ENCODE peak calls at places on chromosomes 7 and 10, in six cellular contexts. G is HFFc6, B is epithelial cell of esophagus, T is stomach, L is GM06990, E is B cell. D is an unnamed sample.

GRCh38 chr10:119370972-119371703 is 163.8 kb downstream of the GRK5 start:
- DNase-seq in G (peak), B (peak), T (no peak), L (no peak), E (no peak), D (no peak)

GRCh38 chr7:108012499-108013430 is 9.8 kb upstream of the LAMB1 start:
- DNase-seq in G (no peak), B (peak), T (no peak), L (no peak), E (no peak), D (no peak)

GRCh38 chr7:4792537-4793126 is 17.2 kb downstream of the AP5Z1 start:
- DNase-seq in G (no peak), B (no peak), T (no peak), L (no peak), E (no peak), D (no peak)

GRCh38 chr7:110168010-110168409 is 922.9 kb upstream of the LRRN3 start:
- DNase-seq in G (no peak), B (no peak), T (no peak), L (no peak), E (no peak), D (no peak)

GRCh38 chr10:122342293-122343134 is 32.0 kb upstream of the PLEKHA1 start:
- DNase-seq in G (peak), B (peak), T (no peak), L (no peak), E (peak), D (peak)

GRCh38 chr7:53675835-53676234 is 640.4 kb downstream of the POM121L12 start:
- DNase-seq in G (no peak), B (no peak), T (no peak), L (no peak), E (no peak), D (no peak)

GRCh38 chr7:55246181-55246580 is 119.0 kb upstream of the LANCL2 start:
- DNase-seq in G (no peak), B (peak), T (no peak), L (no peak), E (no peak), D (no peak)

GRCh38 chr7:142571581-142571980 is 177.7 kb upstream of the PRSS1 start:
- DNase-seq in G (no peak), B (no peak), T (no peak), L (no peak), E (no peak), D (no peak)

GRCh38 chr7:122070062-122070461 is 74.0 kb downstream of the AASS start:
- DNase-seq in G (no peak), B (no peak), T (no peak), L (no peak), E (no peak), D (no peak)

GRCh38 chr10:44966816-44967509 is 7.4 kb downstream of the RASSF4 start:
- DNase-seq in G (no peak), B (no peak), T (no peak), L (no peak), E (no peak), D (no peak)

GRCh38 chr10:78688945-78689935 is 379.5 kb upstream of the ZMIZ1 start:
- DNase-seq in G (no peak), B (no peak), T (no peak), L (no peak), E (no peak), D (no peak)

GRCh38 chr7:139808401-139808800 is 20.7 kb upstream of the TBXAS1 start:
- DNase-seq in G (no peak), B (peak), T (no peak), L (no peak), E (no peak), D (no peak)

GRCh38 chr7:106075937-106076336 is 36.2 kb downstream of the SYPL1 start:
- DNase-seq in G (no peak), B (no peak), T (no peak), L (no peak), E (peak), D (no peak)

GRCh38 chr7:81004098-81004497 is 85.2 kb upstream of the SEMA3C start:
- DNase-seq in G (peak), B (peak), T (no peak), L (no peak), E (no peak), D (no peak)

GRCh38 chr7:50363327-50364060 is 59.0 kb downstream of the IKZF1 start:
- DNase-seq in G (no peak), B (no peak), T (no peak), L (no peak), E (no peak), D (no peak)

GRCh38 chr7:136566491-136566890 is 302.0 kb upstream of the CHRM2 start:
- DNase-seq in G (no peak), B (no peak), T (no peak), L (no peak), E (no peak), D (no peak)

GRCh38 chr7:120842131-120842621 is 15.8 kb downstream of the TSPAN12 start:
- DNase-seq in G (no peak), B (peak), T (peak), L (no peak), E (no peak), D (no peak)

GRCh38 chr7:19116121-19117080 is 1.0 kb downstream of the TWIST1 start:
- DNase-seq in G (no peak), B (peak), T (no peak), L (peak), E (peak), D (peak)

GRCh38 chr10:12130237-12130872 is 878 bp downstream of the SEC61A2 start:
- DNase-seq in G (peak), B (peak), T (no peak), L (peak), E (peak), D (peak)

GRCh38 chr10:49741108-49741995 is 20.8 kb downstream of the OGDHL start:
- DNase-seq in G (no peak), B (no peak), T (peak), L (no peak), E (no peak), D (no peak)

GRCh38 chr7:336810-337566 is 47.0 kb downstream of the FOXL3 start:
- DNase-seq in G (no peak), B (no peak), T (no peak), L (no peak), E (no peak), D (no peak)

GRCh38 chr10:28532223-28532508 is 752 bp upstream of the WAC start:
- DNase-seq in G (peak), B (peak), T (no peak), L (no peak), E (no peak), D (no peak)

GRCh38 chr10:133139561-133140065 is 20.4 kb upstream of the KNDC1 start:
- DNase-seq in G (no peak), B (no peak), T (no peak), L (no peak), E (no peak), D (no peak)

GRCh38 chr7:132379292-132379691 is 197.0 kb downstream of the PLXNA4 start:
- DNase-seq in G (no peak), B (no peak), T (no peak), L (no peak), E (no peak), D (no peak)

GRCh38 chr7:121449304-121449703 is 53.2 kb upstream of the FAM3C start:
- DNase-seq in G (peak), B (peak), T (no peak), L (no peak), E (no peak), D (no peak)

GRCh38 chr7:140229591-140230516 is 53.1 kb upstream of the KDM7A start:
- DNase-seq in G (no peak), B (no peak), T (peak), L (peak), E (peak), D (peak)

GRCh38 chr7:108348913-108349312 is 107.3 kb downstream of the NRCAM start:
- DNase-seq in G (peak), B (peak), T (no peak), L (no peak), E (no peak), D (no peak)

GRCh38 chr7:30468791-30469190 is 9.8 kb downstream of the NOD1 start:
- DNase-seq in G (no peak), B (peak), T (no peak), L (no peak), E (no peak), D (no peak)

GRCh38 chr7:18505870-18506460 is 10.4 kb downstream of the HDAC9 start:
- DNase-seq in G (peak), B (no peak), T (no peak), L (no peak), E (no peak), D (no peak)

GRCh38 chr7:15368653-15369052 is 193.2 kb downstream of the AGMO start:
- DNase-seq in G (no peak), B (no peak), T (no peak), L (no peak), E (no peak), D (no peak)

GRCh38 chr7:132251327-132251659 is 325.0 kb downstream of the PLXNA4 start:
- DNase-seq in G (no peak), B (peak), T (peak), L (no peak), E (no peak), D (no peak)

GRCh38 chr10:50275650-50276235 is 24.4 kb upstream of the ASAH2 start:
- DNase-seq in G (peak), B (peak), T (peak), L (no peak), E (peak), D (peak)

GRCh38 chr10:96295475-96295874 is 8.8 kb upstream of the DNTT start:
- DNase-seq in G (no peak), B (no peak), T (no peak), L (no peak), E (no peak), D (no peak)

DNA sequence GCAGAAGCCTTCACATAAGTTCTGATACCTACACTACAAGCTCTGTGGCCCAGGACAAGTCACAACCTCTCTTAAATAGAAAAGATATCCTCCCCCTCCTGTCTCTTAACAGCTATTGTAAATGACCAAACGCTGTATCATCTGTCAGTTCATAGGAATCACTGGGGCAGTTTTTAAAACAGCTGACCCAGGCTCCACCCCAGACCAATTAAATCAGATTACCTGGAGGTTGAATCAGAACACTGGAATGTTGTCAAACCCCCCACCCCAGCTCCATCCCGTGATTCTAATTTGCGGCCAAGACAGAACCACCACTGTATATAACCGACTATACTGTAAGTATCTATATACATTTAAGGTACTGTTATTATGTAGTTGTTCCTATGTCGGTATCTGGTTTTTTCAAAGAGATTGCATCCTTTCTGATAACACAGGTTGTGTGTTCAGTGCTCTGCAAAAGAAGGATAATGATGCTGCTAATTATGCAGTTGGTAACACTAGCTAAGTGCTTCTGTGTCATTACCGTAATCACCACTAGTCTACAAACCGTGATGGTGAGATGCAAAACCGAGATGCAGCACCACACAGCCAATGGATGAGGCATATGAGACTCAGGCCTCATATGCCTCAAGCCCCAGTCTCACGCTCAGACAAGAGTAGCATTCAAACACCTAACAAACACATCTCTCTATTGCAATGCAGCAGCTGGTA is 47.4 kb downstream of the TNS3 start:
- DNase-seq in G (no peak), B (peak), T (no peak), L (no peak), E (no peak), D (no peak)
- TF ChIP-seq CTCF in G (peak), B (peak), T (no peak), L (no peak), E (no peak), D (no peak)

DNA sequence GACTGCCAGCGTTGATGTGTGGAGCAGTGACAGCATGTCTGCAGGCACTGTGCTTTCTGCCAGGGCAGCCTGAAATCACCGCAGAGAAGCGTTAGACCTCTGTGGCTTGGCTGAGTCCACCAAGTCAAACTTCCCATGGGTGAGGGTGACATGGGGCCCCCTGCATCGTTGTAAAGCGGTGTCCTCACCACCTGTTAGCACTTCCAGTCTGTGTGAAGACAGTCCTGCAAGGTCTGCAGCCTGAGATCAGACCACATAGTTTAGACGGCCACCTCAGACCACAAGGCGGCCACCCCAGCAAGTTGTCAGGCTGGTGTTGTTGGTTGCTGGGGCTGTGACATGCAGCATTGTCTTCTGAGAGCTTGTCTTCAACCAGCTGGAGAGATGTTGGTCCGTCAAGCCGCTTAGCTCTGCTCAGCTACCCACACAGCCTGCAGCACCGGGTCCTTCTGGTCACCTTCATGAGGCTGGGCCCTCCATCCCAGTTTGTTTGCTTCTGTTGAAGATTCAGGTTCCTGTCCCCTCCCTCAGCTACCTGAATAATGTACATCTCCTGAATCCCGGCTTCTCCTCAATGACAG is 44.1 kb upstream of the TARP start:
- DNase-seq in G (no peak), B (no peak), T (no peak), L (no peak), E (no peak), D (no peak)
- TF ChIP-seq CTCF in G (no peak), B (no peak), T (no peak), L (no peak), E (no peak), D (no peak)

DNA sequence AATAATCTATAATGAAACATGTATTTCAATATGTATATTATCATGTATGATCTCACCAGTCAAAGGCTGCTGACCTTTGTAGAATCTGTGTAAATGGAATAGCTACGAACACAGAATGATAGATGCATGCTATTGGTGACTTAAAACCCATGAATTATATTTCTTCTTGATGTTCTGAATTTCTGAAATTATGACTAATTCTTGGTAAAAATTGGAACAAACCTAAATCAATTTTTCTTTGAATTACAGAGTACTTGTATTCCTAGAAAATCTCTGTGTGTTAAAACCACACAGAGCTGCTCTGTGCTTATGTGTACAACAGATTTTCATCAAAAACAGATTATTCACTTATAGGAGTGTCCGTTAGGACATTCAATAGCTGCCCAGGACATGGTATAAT is 108.3 kb upstream of the MDFIC start:
- DNase-seq in G (no peak), B (no peak), T (no peak), L (no peak), E (no peak), D (no peak)
- TF ChIP-seq CTCF in G (no peak), B (no peak), T (no peak), L (no peak), E (no peak), D (no peak)

DNA sequence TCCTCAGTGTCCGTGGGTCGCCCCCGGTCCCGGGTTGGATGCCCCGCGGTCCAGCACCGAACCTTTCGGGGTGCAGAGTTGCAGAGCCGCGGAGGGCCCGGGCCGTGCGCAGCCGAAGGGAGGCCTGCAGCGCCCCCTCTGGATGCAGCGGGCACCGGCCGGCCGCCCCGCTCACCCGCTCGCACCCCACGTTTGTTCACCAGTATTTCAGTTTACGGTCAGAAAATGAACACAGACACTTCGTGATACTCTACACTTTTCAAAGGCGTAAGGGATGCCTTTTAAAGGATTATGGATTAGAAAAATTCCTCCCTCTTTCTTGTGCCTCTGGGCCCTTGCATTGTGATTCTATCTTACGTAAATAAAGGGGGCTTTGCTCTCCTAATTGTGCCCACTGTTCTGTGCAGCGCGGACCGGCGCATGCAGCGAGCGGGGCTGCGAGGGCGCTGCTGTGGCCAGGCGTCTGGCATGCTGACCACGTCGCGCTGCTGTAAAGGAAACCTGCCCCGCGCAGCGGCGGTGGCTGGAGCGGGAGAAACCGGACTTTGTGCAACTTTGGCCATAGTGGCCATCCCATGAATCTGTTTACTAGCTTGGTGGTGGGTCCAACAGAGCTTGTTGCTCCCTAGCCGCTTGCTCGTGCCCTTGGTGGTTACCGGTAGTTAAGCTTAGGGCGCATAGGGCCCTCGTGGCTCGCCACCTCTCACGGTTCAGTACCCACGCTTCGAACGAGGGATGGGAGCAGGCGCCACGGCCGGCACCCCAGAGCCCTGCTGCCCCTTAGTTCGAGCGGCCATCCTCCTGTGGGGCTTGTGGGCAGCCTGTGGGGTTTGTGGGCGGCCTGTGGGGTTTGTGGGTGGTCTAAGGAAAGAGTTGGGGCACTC is 755 bp upstream of the MEST start:
- DNase-seq in G (no peak), B (peak), T (peak), L (peak), E (peak), D (peak)
- TF ChIP-seq CTCF in G (peak), B (peak), T (no peak), L (peak), E (peak), D (no peak)

GRCh38 chr10:113216068-113216467 is 266.0 kb downstream of the TCF7L2 start:
- DNase-seq in G (no peak), B (peak), T (no peak), L (no peak), E (no peak), D (no peak)
- TF ChIP-seq CTCF in G (peak), B (peak), T (peak), L (no peak), E (no peak), D (no peak)

GRCh38 chr10:81920213-81920829 is 45.3 kb downstream of the NRG3 start:
- DNase-seq in G (no peak), B (no peak), T (no peak), L (no peak), E (peak), D (peak)
- TF ChIP-seq CTCF in G (peak), B (peak), T (no peak), L (peak), E (peak), D (peak)

GRCh38 chr7:100401811-100402210 is 26.7 kb downstream of the ZCWPW1 start:
- DNase-seq in G (no peak), B (no peak), T (no peak), L (no peak), E (no peak), D (no peak)

GRCh38 chr7:100398239-100398638 is 25.0 kb downstream of the PILRA start:
- DNase-seq in G (no peak), B (no peak), T (no peak), L (no peak), E (no peak), D (no peak)

GRCh38 chr7:100400041-100400440 is 26.8 kb downstream of the PILRA start:
- DNase-seq in G (no peak), B (no peak), T (no peak), L (no peak), E (no peak), D (no peak)

GRCh38 chr7:100402241-100402640 is 26.3 kb downstream of the ZCWPW1 start:
- DNase-seq in G (no peak), B (no peak), T (no peak), L (no peak), E (no peak), D (no peak)

GRCh38 chr7:100400656-100401055 is 27.4 kb downstream of the PILRA start:
- DNase-seq in G (no peak), B (peak), T (no peak), L (no peak), E (no peak), D (no peak)
- TF ChIP-seq CTCF in G (peak), B (no peak), T (no peak), L (peak), E (no peak), D (no peak)

GRCh38 chr10:1061930-1062769 is 6.0 kb downstream of the WDR37 start:
- DNase-seq in G (peak), B (peak), T (no peak), L (no peak), E (no peak), D (no peak)

GRCh38 chr10:1056326-1057105 is at the start of gene WDR37:
- DNase-seq in G (peak), B (peak), T (peak), L (peak), E (peak), D (peak)

GRCh38 chr10:1057106-1057657 is 997 bp downstream of the WDR37 start:
- DNase-seq in G (no peak), B (peak), T (no peak), L (no peak), E (peak), D (peak)

GRCh38 chr10:1058017-1058416 is 1.8 kb downstream of the WDR37 start:
- DNase-seq in G (no peak), B (no peak), T (no peak), L (no peak), E (no peak), D (no peak)

GRCh38 chr10:1059902-1060301 is 3.7 kb downstream of the WDR37 start:
- DNase-seq in G (no peak), B (peak), T (no peak), L (no peak), E (no peak), D (no peak)
- TF ChIP-seq CTCF in G (no peak), B (no peak), T (no peak), L (no peak), E (no peak), D (no peak)

D was measured in GM20000.